ENCODE peak calls at places on chromosomes 4 and X, in five cellular contexts. U is T-cell, L is ecto neural progenitor cell, D is NCI-H1105, O is ureter. P is an unnamed sample.

GRCh38 chr4:8538703-8539567 is 41.3 kb upstream of the GPR78 start:
- DNase-seq in U (no peak), L (no peak), D (no peak), O (no peak), P (no peak)

GRCh38 chrX:134670241-134670811 is 12.1 kb upstream of the PLAC1 start:
- DNase-seq in U (no peak), L (no peak), D (no peak), O (no peak), P (no peak)

GRCh38 chr4:148978301-148978700 is 536.1 kb upstream of the NR3C2 start:
- DNase-seq in U (no peak), L (no peak), D (no peak), O (no peak), P (no peak)

GRCh38 chrX:154750301-154751120 is at the start of gene GAB3:
- DNase-seq in U (peak; percentile 32), L (peak; percentile 55), D (peak; percentile 23), O (no peak), P (peak; percentile 28)

GRCh38 chrX:52341493-52341892 is 27.3 kb upstream of the XAGE2 start:
- DNase-seq in U (no peak), L (no peak), D (no peak), O (no peak), P (no peak)

GRCh38 chr4:64174247-64174882 is 234.9 kb downstream of the TECRL start:
- DNase-seq in U (no peak), L (no peak), D (no peak), O (no peak), P (no peak)

GRCh38 chr4:152166567-152166966 is 369.3 kb downstream of the FBXW7 start:
- DNase-seq in U (no peak), L (peak; percentile 58), D (no peak), O (no peak), P (no peak)

GRCh38 chr4:2755821-2756690 is at the start of gene TNIP2:
- DNase-seq in U (peak; percentile 73), L (peak; percentile 89), D (peak; percentile 39), O (peak; percentile 88), P (peak; percentile 79)

GRCh38 chr4:145619639-145619996 is 433 bp downstream of the MMAA start:
- DNase-seq in U (peak; percentile 29), L (no peak), D (no peak), O (peak; percentile 62), P (no peak)

GRCh38 chr4:173539986-173540385 is 10.0 kb upstream of the HAND2 start:
- DNase-seq in U (no peak), L (no peak), D (no peak), O (no peak), P (no peak)

GRCh38 chr4:184267206-184267608 is 49.5 kb upstream of the ENPP6 start:
- DNase-seq in U (no peak), L (no peak), D (no peak), O (no peak), P (no peak)

GRCh38 chr4:39048291-39048690 is 13.7 kb upstream of the KLHL5 start:
- DNase-seq in U (no peak), L (no peak), D (no peak), O (no peak), P (no peak)

GRCh38 chrX:16870861-16871584 is 861 bp upstream of the RBBP7 start:
- DNase-seq in U (no peak), L (peak; percentile 88), D (no peak), O (peak; percentile 62), P (no peak)

GRCh38 chr4:104592894-104593470 is 98.3 kb upstream of the CXXC4 start:
- DNase-seq in U (no peak), L (no peak), D (no peak), O (no peak), P (no peak)

GRCh38 chrX:129077384-129077783 is 445.9 kb downstream of the SMARCA1 start:
- DNase-seq in U (no peak), L (no peak), D (no peak), O (no peak), P (no peak)

GRCh38 chr4:176498857-176499256 is 179.1 kb downstream of the SPCS3 start:
- DNase-seq in U (no peak), L (no peak), D (no peak), O (no peak), P (no peak)

GRCh38 chrX:129310000-129310399 is 213.3 kb downstream of the SMARCA1 start:
- DNase-seq in U (no peak), L (no peak), D (no peak), O (no peak), P (no peak)

GRCh38 chr4:57119054-57119651 is 9.0 kb upstream of the IGFBP7 start:
- DNase-seq in U (no peak), L (no peak), D (no peak), O (peak; percentile 68), P (no peak)

GRCh38 chr4:70183168-70183939 is 12.2 kb upstream of the ODAM start:
- DNase-seq in U (no peak), L (peak; percentile 49), D (no peak), O (no peak), P (no peak)

GRCh38 chrX:19225906-19226305 is 103.6 kb upstream of the ADGRG2 start:
- DNase-seq in U (no peak), L (no peak), D (no peak), O (no peak), P (no peak)

GRCh38 chr4:182448281-182449151 is 205.3 kb downstream of the TENM3 start:
- DNase-seq in U (no peak), L (peak; percentile 95), D (peak; percentile 74), O (peak; percentile 75), P (peak; percentile 14)